ENCODE peak calls at places on chromosomes 13 and 19, in eight cellular contexts. M is AG09309, Y is fibroblast of mammary gland, T is left lung, Q is HCT116, E is lower lobe of right lung, L is lower leg skin, N is choroid plexus epithelial cell. Z is an unnamed sample.

GRCh38 chr13:113737803-113738202 is 21.2 kb upstream of the TMEM255B start:
- DNase-seq in M (no peak), Y (no peak), T (no peak), Q (no peak), E (no peak), L (no peak), N (no peak), Z (no peak)

GRCh38 chr13:29817604-29818378 is 32.6 kb downstream of the UBL3 start:
- DNase-seq in M (no peak), Y (no peak), T (no peak), Q (no peak), E (no peak), L (no peak), N (no peak), Z (peak)

GRCh38 chr19:3655402-3656072 is 28.9 kb upstream of the CACTIN start:
- DNase-seq in M (peak), Y (peak), T (no peak), Q (no peak), E (no peak), L (no peak), N (peak), Z (peak)

GRCh38 chr13:39411501-39411900 is 191.5 kb downstream of the LHFPL6 start:
- DNase-seq in M (no peak), Y (no peak), T (no peak), Q (no peak), E (no peak), L (no peak), N (peak), Z (no peak)

GRCh38 chr13:25967144-25967543 is 84.7 kb downstream of the SHISA2 start:
- DNase-seq in M (no peak), Y (no peak), T (no peak), Q (no peak), E (no peak), L (no peak), N (no peak), Z (no peak)

GRCh38 chr13:60759499-60759898 is 362.5 kb downstream of the TDRD3 start:
- DNase-seq in M (no peak), Y (no peak), T (peak), Q (no peak), E (no peak), L (no peak), N (peak), Z (peak)

GRCh38 chr19:38898788-38899446 is 501 bp downstream of the SIRT2 start:
- DNase-seq in M (no peak), Y (peak), T (no peak), Q (no peak), E (no peak), L (no peak), N (peak), Z (peak)

GRCh38 chr19:18464646-18465045 is 26.7 kb upstream of the ISYNA1 start:
- DNase-seq in M (no peak), Y (peak), T (peak), Q (no peak), E (peak), L (peak), N (peak), Z (peak)

GRCh38 chr13:93635687-93636086 is 409.1 kb downstream of the GPC6 start:
- DNase-seq in M (peak), Y (peak), T (no peak), Q (no peak), E (no peak), L (no peak), N (peak), Z (peak)

GRCh38 chr13:101576452-101576851 is 124.0 kb downstream of the ITGBL1 start:
- DNase-seq in M (no peak), Y (peak), T (no peak), Q (no peak), E (no peak), L (no peak), N (peak), Z (no peak)

GRCh38 chr19:48992571-48993174 is 436 bp downstream of the GYS1 start:
- DNase-seq in M (no peak), Y (no peak), T (peak), Q (no peak), E (no peak), L (no peak), N (no peak), Z (no peak)

GRCh38 chr19:3634496-3635045 is 8.0 kb upstream of the CACTIN start:
- DNase-seq in M (no peak), Y (no peak), T (no peak), Q (no peak), E (no peak), L (no peak), N (no peak), Z (no peak)

GRCh38 chr13:81872581-81872980 is 1531.7 kb upstream of the SPRY2 start:
- DNase-seq in M (no peak), Y (no peak), T (no peak), Q (peak), E (no peak), L (no peak), N (peak), Z (no peak)

GRCh38 chr13:79749985-79750551 is 269.1 kb downstream of the NDFIP2 start:
- DNase-seq in M (peak), Y (peak), T (peak), Q (no peak), E (peak), L (peak), N (peak), Z (peak)

GRCh38 chr19:48837081-48837524 is 812 bp upstream of the HSD17B14 start:
- DNase-seq in M (peak), Y (peak), T (peak), Q (peak), E (peak), L (peak), N (peak), Z (peak)

GRCh38 chr13:24119593-24120508 is 40.7 kb upstream of the SPATA13 start:
- DNase-seq in M (no peak), Y (no peak), T (no peak), Q (no peak), E (no peak), L (no peak), N (peak), Z (peak)

GRCh38 chr13:22412452-22412851 is 741.6 kb downstream of the FGF9 start:
- DNase-seq in M (no peak), Y (no peak), T (no peak), Q (no peak), E (no peak), L (no peak), N (no peak), Z (no peak)

GRCh38 chr13:99087954-99088491 is 110.2 kb upstream of the DOCK9 start:
- DNase-seq in M (no peak), Y (no peak), T (no peak), Q (no peak), E (no peak), L (no peak), N (no peak), Z (no peak)

GRCh38 chr19:39837978-39838377 is 4.0 kb upstream of the DYRK1B start:
- DNase-seq in M (no peak), Y (no peak), T (no peak), Q (no peak), E (no peak), L (no peak), N (no peak), Z (no peak)

GRCh38 chr19:49567722-49568454 is 12.5 kb downstream of the NOSIP start:
- DNase-seq in M (no peak), Y (peak), T (no peak), Q (no peak), E (no peak), L (no peak), N (peak), Z (peak)

GRCh38 chr19:49212302-49212701 is 54.7 kb downstream of the TRPM4 start:
- DNase-seq in M (no peak), Y (peak), T (no peak), Q (no peak), E (no peak), L (no peak), N (peak), Z (peak)

GRCh38 chr13:46544208-46544607 is 8.8 kb upstream of the LRCH1 start:
- DNase-seq in M (no peak), Y (no peak), T (no peak), Q (no peak), E (no peak), L (no peak), N (no peak), Z (no peak)

GRCh38 chr13:39612023-39612637 is 9.1 kb upstream of the LHFPL6 start:
- DNase-seq in M (peak), Y (peak), T (peak), Q (peak), E (no peak), L (peak), N (peak), Z (peak)

GRCh38 chr19:33524024-33524664 is 2.6 kb upstream of the PEPD start:
- DNase-seq in M (no peak), Y (peak), T (no peak), Q (no peak), E (no peak), L (no peak), N (peak), Z (no peak)

GRCh38 chr19:16678498-16678897 is 17.6 kb downstream of the TMEM38A start:
- DNase-seq in M (no peak), Y (no peak), T (no peak), Q (no peak), E (no peak), L (no peak), N (no peak), Z (no peak)

GRCh38 chr19:29694669-29695627 is 20.1 kb downstream of the C19orf12 start:
- DNase-seq in M (peak), Y (peak), T (peak), Q (no peak), E (peak), L (peak), N (peak), Z (peak)

GRCh38 chr13:59700281-59700680 is 463.4 kb downstream of the DIAPH3 start:
- DNase-seq in M (no peak), Y (no peak), T (no peak), Q (no peak), E (no peak), L (no peak), N (peak), Z (no peak)

GRCh38 chr19:31149306-31149975 is 199.8 kb downstream of the TSHZ3 start:
- DNase-seq in M (no peak), Y (no peak), T (no peak), Q (no peak), E (no peak), L (peak), N (no peak), Z (no peak)

GRCh38 chr13:113209336-113209879 is at the start of gene CUL4A:
- DNase-seq in M (no peak), Y (peak), T (peak), Q (peak), E (peak), L (peak), N (peak), Z (peak)

GRCh38 chr13:91904597-91904996 is 506.2 kb downstream of the GPC5 start:
- DNase-seq in M (no peak), Y (no peak), T (no peak), Q (no peak), E (no peak), L (no peak), N (peak), Z (no peak)

GRCh38 chr13:105616313-105617075 is 919.0 kb downstream of the EFNB2 start:
- DNase-seq in M (no peak), Y (no peak), T (no peak), Q (no peak), E (no peak), L (no peak), N (no peak), Z (no peak)

GRCh38 chr19:2129892-2130770 is 21.2 kb downstream of the AP3D1 start:
- DNase-seq in M (no peak), Y (no peak), T (no peak), Q (no peak), E (no peak), L (no peak), N (no peak), Z (no peak)

GRCh38 chr13:39038569-39038898 is 278 bp downstream of the NHLRC3 start:
- DNase-seq in M (no peak), Y (no peak), T (no peak), Q (no peak), E (no peak), L (peak), N (no peak), Z (no peak)

GRCh38 chr13:89925107-89925506 is 1422.4 kb upstream of the MIR17HG start:
- DNase-seq in M (no peak), Y (peak), T (no peak), Q (peak), E (no peak), L (no peak), N (peak), Z (peak)

GRCh38 chr13:50677687-50678463 is 165.6 kb downstream of the DLEU7 start:
- DNase-seq in M (no peak), Y (peak), T (no peak), Q (no peak), E (no peak), L (no peak), N (no peak), Z (peak)

GRCh38 chr19:7356899-7357627 is 8.3 kb downstream of the ARHGEF18 start:
- DNase-seq in M (no peak), Y (no peak), T (no peak), Q (no peak), E (no peak), L (no peak), N (no peak), Z (no peak)
- H3K4me3 ChIP-seq in M (no peak), Y (no peak), T (no peak), Q (no peak), E (no peak), L (no peak), N (no peak), Z (no peak)

GRCh38 chr19:50722248-50723013 is 733 bp upstream of the CLEC11A start:
- DNase-seq in M (no peak), Y (peak), T (no peak), Q (no peak), E (no peak), L (no peak), N (no peak), Z (no peak)
- H3K4me3 ChIP-seq in M (peak), Y (peak), T (no peak), Q (no peak), E (peak), L (no peak), N (no peak), Z (peak)

GRCh38 chr13:108915095-108915633 is 285.8 kb downstream of the MYO16 start:
- DNase-seq in M (no peak), Y (peak), T (no peak), Q (no peak), E (no peak), L (no peak), N (peak), Z (peak)
- H3K4me3 ChIP-seq in M (peak), Y (peak), T (no peak), Q (no peak), E (peak), L (no peak), N (peak), Z (peak)

DNA sequence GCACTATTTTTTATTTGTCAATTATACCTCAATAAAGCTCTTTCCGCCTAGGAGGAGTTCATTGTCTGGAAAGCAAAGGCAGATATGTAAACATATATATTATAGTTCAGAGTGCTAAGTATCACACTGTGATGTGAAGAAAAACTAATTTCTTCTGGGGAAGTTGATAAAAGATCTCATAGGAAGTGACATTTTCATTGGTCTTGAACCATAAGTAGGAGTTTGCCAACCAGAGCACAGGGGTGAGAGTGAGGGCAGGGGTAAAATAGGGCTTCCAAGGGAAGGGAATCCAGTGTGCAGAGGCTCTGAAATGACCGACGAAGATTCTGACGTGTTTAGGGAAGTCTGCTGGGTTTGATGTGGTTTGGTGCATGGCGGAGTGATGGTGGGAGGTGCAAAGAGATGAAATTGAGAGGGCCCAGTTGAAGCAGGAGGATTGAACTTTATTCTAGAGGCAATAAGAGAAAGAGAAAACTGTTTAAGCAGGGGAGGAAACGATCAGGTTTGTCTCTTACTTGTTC is 781 bp upstream of the GTF2F2 start:
- DNase-seq in M (no peak), Y (peak), T (no peak), Q (no peak), E (no peak), L (no peak), N (peak), Z (peak)
- H3K4me3 ChIP-seq in M (peak), Y (peak), T (peak), Q (peak), E (peak), L (peak), N (peak), Z (peak)

GRCh38 chr19:57947088-57947418 is 453 bp downstream of the ZNF256 start:
- DNase-seq in M (no peak), Y (no peak), T (peak), Q (no peak), E (no peak), L (no peak), N (no peak), Z (no peak)

GRCh38 chr19:57949702-57950101 is 2.2 kb upstream of the ZNF256 start:
- DNase-seq in M (no peak), Y (no peak), T (no peak), Q (no peak), E (no peak), L (no peak), N (no peak), Z (no peak)

GRCh38 chr19:57949296-57949695 is 1.8 kb upstream of the ZNF256 start:
- DNase-seq in M (no peak), Y (no peak), T (no peak), Q (no peak), E (no peak), L (no peak), N (no peak), Z (no peak)

GRCh38 chr19:57947419-57948134 is at the start of gene ZNF256:
- DNase-seq in M (peak), Y (peak), T (peak), Q (no peak), E (peak), L (peak), N (peak), Z (peak)

DNA sequence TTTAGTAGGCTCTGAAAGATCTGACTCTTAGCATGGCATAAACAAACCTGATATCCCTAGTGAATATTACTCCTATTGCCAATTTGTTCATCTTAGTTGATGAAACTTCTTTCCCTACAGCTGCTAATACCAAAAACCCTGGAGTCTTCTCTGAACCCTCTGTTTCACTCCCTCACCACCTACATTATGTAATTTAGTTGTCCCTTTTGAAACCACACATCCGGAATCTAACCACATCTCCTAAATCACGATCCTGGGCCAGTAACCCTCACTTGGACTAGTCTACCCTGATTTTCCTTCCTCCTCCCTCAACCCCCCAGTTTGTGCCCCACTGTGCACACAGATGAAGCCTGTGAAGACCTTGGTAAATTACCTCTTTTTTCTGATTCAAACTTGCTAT is 1.2 kb downstream of the ZNF256 start:
- DNase-seq in M (no peak), Y (no peak), T (no peak), Q (no peak), E (no peak), L (no peak), N (no peak), Z (no peak)
- H3K4me3 ChIP-seq in M (peak), Y (peak), T (peak), Q (no peak), E (peak), L (no peak), N (peak), Z (peak)